ENCODE peak calls at places on chromosome X, in nine cellular contexts. V is GM18507, K is anterior cingulate cortex, Y is stromal cell of bone marrow, J is brain microvascular endothelial cell, W is T-helper 1 cell, H is dorsolateral prefrontal cortex, Q is BJ, N is NCI-H748 treated with DMSO at 0.1 percent for 48 hours. X is an unnamed sample.

GRCh38 chrX:16436348-16437188 is 213.4 kb upstream of the S100G start:
- DNase-seq in J (peak), Q (no peak), W (no peak), N (peak), Y (peak), K (peak), V (no peak), H (peak), X (peak)

GRCh38 chrX:7131621-7132020 is 15.9 kb upstream of the STS start:
- DNase-seq in J (no peak), W (no peak), H (no peak), K (no peak), Q (no peak), Y (no peak), V (no peak), N (no peak), X (no peak)

GRCh38 chrX:9482408-9482807 is 17.6 kb downstream of the TBL1X start:
- DNase-seq in H (no peak), W (no peak), Q (no peak), Y (no peak), K (no peak), J (no peak), N (no peak), V (no peak), X (no peak)

GRCh38 chrX:38656350-38656915 is 95.1 kb downstream of the TSPAN7 start:
- DNase-seq in Y (no peak), Q (no peak), J (no peak), N (no peak), H (no peak), W (no peak), K (no peak), V (no peak), X (no peak)

GRCh38 chrX:100990139-100990538 is 20.6 kb downstream of the ARL13A start:
- DNase-seq in N (no peak), H (no peak), Q (no peak), J (no peak), K (no peak), V (no peak), Y (no peak), W (no peak), X (no peak)

GRCh38 chrX:129741880-129742758 is 3.3 kb downstream of the XPNPEP2 start:
- DNase-seq in W (no peak), Q (no peak), V (no peak), H (no peak), N (no peak), K (no peak), Y (no peak), J (no peak), X (no peak)

GRCh38 chrX:149511081-149511480 is 6.0 kb upstream of the IDS start:
- DNase-seq in Q (no peak), N (no peak), K (no peak), V (no peak), H (no peak), J (no peak), Y (no peak), W (no peak), X (no peak)

GRCh38 chrX:38558681-38559080 is 2.7 kb upstream of the TSPAN7 start:
- DNase-seq in H (no peak), Y (peak), W (no peak), V (no peak), J (no peak), K (no peak), N (no peak), Q (no peak), X (no peak)

GRCh38 chrX:153387345-153387744 is 13.8 kb downstream of the PNMA6E start:
- DNase-seq in K (no peak), J (no peak), Y (no peak), Q (no peak), V (no peak), N (no peak), H (no peak), W (no peak), X (no peak)

GRCh38 chrX:1074755-1075154 is 137.7 kb downstream of the CRLF2 start:
- DNase-seq in N (no peak), V (no peak), W (no peak), H (no peak), Q (no peak), J (no peak), K (no peak), Y (no peak), X (no peak)

GRCh38 chrX:15815779-15816452 is 25.6 kb downstream of the ZRSR2 start:
- DNase-seq in V (peak), H (no peak), Y (no peak), J (no peak), N (no peak), K (no peak), Q (no peak), W (no peak), X (no peak)

GRCh38 chrX:40637687-40638086 is 9.7 kb downstream of the CXorf38 start:
- DNase-seq in N (no peak), V (no peak), J (no peak), W (no peak), K (no peak), Q (no peak), H (no peak), Y (no peak), X (no peak)

GRCh38 chrX:69324851-69325250 is 159.6 kb upstream of the PJA1 start:
- DNase-seq in Q (no peak), Y (no peak), N (no peak), J (no peak), H (no peak), W (no peak), V (no peak), K (no peak), X (no peak)

GRCh38 chrX:56995271-56995994 is at the start of gene SPIN3:
- DNase-seq in W (peak), Q (peak), J (peak), V (peak), Y (peak), N (peak), H (peak), K (peak), X (peak)

GRCh38 chrX:3811331-3812311 is 98.2 kb upstream of the PRKX start:
- DNase-seq in H (no peak), Y (peak), N (peak), Q (no peak), V (no peak), J (peak), K (peak), W (peak), X (no peak)

GRCh38 chrX:17414057-17414658 is 39.2 kb downstream of the NHS start:
- DNase-seq in H (no peak), N (no peak), K (no peak), W (no peak), V (no peak), J (no peak), Y (no peak), Q (no peak), X (no peak)

GRCh38 chrX:120358687-120359086 is 3.2 kb upstream of the ATP1B4 start:
- DNase-seq in N (peak), H (no peak), W (no peak), K (no peak), Q (no peak), V (no peak), J (peak), Y (peak), X (no peak)

GRCh38 chrX:51332188-51332942 is at the start of gene NUDT10:
- DNase-seq in J (peak), K (peak), V (no peak), W (no peak), Y (no peak), N (peak), H (peak), Q (no peak), X (peak)

GRCh38 chrX:37652053-37652452 is 33.5 kb upstream of the XK start:
- DNase-seq in H (no peak), V (no peak), Y (no peak), K (no peak), Q (no peak), W (no peak), J (no peak), N (no peak), X (no peak)

GRCh38 chrX:135931644-135932487 is 38.4 kb downstream of the SAGE1 start:
- DNase-seq in Y (peak), J (peak), H (peak), V (no peak), Q (no peak), N (peak), K (no peak), W (no peak), X (peak)

GRCh38 chrX:153981771-153982533 is 9.4 kb downstream of the TMEM187 start:
- DNase-seq in V (no peak), J (no peak), W (peak), N (no peak), Q (no peak), H (no peak), Y (no peak), K (no peak), X (no peak)

GRCh38 chrX:70479970-70480659 is 35.5 kb downstream of the DLG3 start:
- DNase-seq in W (no peak), J (peak), Q (no peak), V (no peak), K (no peak), Y (no peak), N (peak), H (no peak), X (no peak)

GRCh38 chrX:99549381-99549780 is 860.7 kb downstream of the PCDH19 start:
- DNase-seq in N (no peak), K (no peak), W (no peak), V (no peak), Q (no peak), H (no peak), Y (no peak), J (no peak), X (no peak)

GRCh38 chrX:108139303-108139702 is 47.7 kb downstream of the ATG4A start:
- DNase-seq in Y (no peak), Q (no peak), N (no peak), K (no peak), J (no peak), W (no peak), V (no peak), H (no peak), X (no peak)

GRCh38 chrX:141673946-141674345 is 24.6 kb downstream of the SPANXD start:
- DNase-seq in W (no peak), J (no peak), H (no peak), Q (no peak), V (no peak), N (no peak), K (no peak), Y (no peak), X (no peak)

GRCh38 chrX:107683124-107683895 is 55.0 kb downstream of the PRPS1 start:
- DNase-seq in N (no peak), J (no peak), K (no peak), Y (no peak), W (no peak), V (no peak), Q (no peak), H (no peak), X (no peak)

GRCh38 chrX:12548746-12549145 is 242.5 kb upstream of the PRPS2 start:
- DNase-seq in Q (no peak), N (no peak), V (no peak), J (no peak), Y (peak), H (no peak), K (no peak), W (no peak), X (no peak)

GRCh38 chrX:23902419-23902818 is 5.3 kb downstream of the APOO start:
- DNase-seq in H (no peak), Q (no peak), K (no peak), W (no peak), J (peak), V (no peak), N (peak), Y (no peak), X (no peak)

GRCh38 chrX:101265869-101266428 is 25.2 kb downstream of the TAF7L start:
- DNase-seq in Y (peak), N (no peak), V (no peak), Q (peak), K (no peak), W (no peak), J (peak), H (no peak), X (peak)

GRCh38 chrX:31715675-31716074 is 643.8 kb upstream of the FTHL17 start:
- DNase-seq in K (no peak), N (no peak), H (no peak), J (peak), Q (no peak), V (no peak), Y (no peak), W (no peak), X (no peak)

GRCh38 chrX:150202641-150203248 is 160.4 kb upstream of the MAMLD1 start:
- DNase-seq in H (no peak), K (no peak), J (peak), W (no peak), Y (no peak), V (no peak), N (no peak), Q (peak), X (no peak)

GRCh38 chrX:72100824-72101351 is 30.8 kb downstream of the RTL5 start:
- DNase-seq in Q (no peak), N (no peak), W (peak), V (peak), Y (no peak), H (no peak), J (no peak), K (no peak), X (no peak)

X was measured in occipital lobe.